ENCODE peak calls at places on chromosomes 11 and 22, in seven cellular contexts. One of them, this sample, is unnamed.

GRCh38 chr22:26285632-26286031 is 116.4 kb downstream of the SEZ6L start:
- DNase-seq in foreskin keratinocyte: no peak
- DNase-seq in neural progenitor cell: no peak
- DNase-seq in stimulated activated naive CD4-positive, alpha-beta T cell: no peak
- DNase-seq in H54: no peak
- DNase-seq in activated T-cell treated with anti-CD3 and anti-CD28 coated beads, Interleukin-2, amount 50 U/mL, for 1 hour: no peak
- DNase-seq in activated T-helper 2 cell treated with anti-CD3 and anti-CD28 coated beads, Interferon-gamma antibody, Interleukin-2, Interleukin-4, amounts not matched to agents 10 μg/mL and 5 μg/mL and 100 μg/mL, durations not matched to agents 14 hours and 24 hours and 36 hours: no peak
- DNase-seq in this sample: no peak

GRCh38 chr11:112884012-112884767 is 77.0 kb upstream of the NCAM1 start:
- DNase-seq in activated T-cell treated with anti-CD3 and anti-CD28 coated beads, Interleukin-2, amount 50 U/mL, for 1 hour: no peak
- DNase-seq in neural progenitor cell: no peak
- DNase-seq in foreskin keratinocyte: no peak
- DNase-seq in H54: no peak
- DNase-seq in activated T-helper 2 cell treated with anti-CD3 and anti-CD28 coated beads, Interferon-gamma antibody, Interleukin-2, Interleukin-4, amounts not matched to agents 10 μg/mL and 5 μg/mL and 100 μg/mL, durations not matched to agents 14 hours and 24 hours and 36 hours: no peak
- DNase-seq in stimulated activated naive CD4-positive, alpha-beta T cell: no peak
- DNase-seq in this sample: no peak

GRCh38 chr11:42315846-42316245 is 856.4 kb upstream of the LRRC4C start:
- DNase-seq in H54: no peak
- DNase-seq in activated T-cell treated with anti-CD3 and anti-CD28 coated beads, Interleukin-2, amount 50 U/mL, for 1 hour: no peak
- DNase-seq in neural progenitor cell: no peak
- DNase-seq in stimulated activated naive CD4-positive, alpha-beta T cell: no peak
- DNase-seq in foreskin keratinocyte: peak
- DNase-seq in activated T-helper 2 cell treated with anti-CD3 and anti-CD28 coated beads, Interferon-gamma antibody, Interleukin-2, Interleukin-4, amounts not matched to agents 10 μg/mL and 5 μg/mL and 100 μg/mL, durations not matched to agents 14 hours and 24 hours and 36 hours: no peak
- DNase-seq in this sample: no peak

GRCh38 chr11:116698080-116698479 is 74.7 kb downstream of the BUD13 start:
- DNase-seq in activated T-cell treated with anti-CD3 and anti-CD28 coated beads, Interleukin-2, amount 50 U/mL, for 1 hour: no peak
- DNase-seq in foreskin keratinocyte: no peak
- DNase-seq in H54: no peak
- DNase-seq in neural progenitor cell: no peak
- DNase-seq in activated T-helper 2 cell treated with anti-CD3 and anti-CD28 coated beads, Interferon-gamma antibody, Interleukin-2, Interleukin-4, amounts not matched to agents 10 μg/mL and 5 μg/mL and 100 μg/mL, durations not matched to agents 14 hours and 24 hours and 36 hours: no peak
- DNase-seq in stimulated activated naive CD4-positive, alpha-beta T cell: no peak
- DNase-seq in this sample: no peak

GRCh38 chr11:4072668-4073285 is 21.8 kb upstream of the RRM1 start:
- DNase-seq in neural progenitor cell: peak
- DNase-seq in H54: peak
- DNase-seq in activated T-cell treated with anti-CD3 and anti-CD28 coated beads, Interleukin-2, amount 50 U/mL, for 1 hour: no peak
- DNase-seq in stimulated activated naive CD4-positive, alpha-beta T cell: peak
- DNase-seq in activated T-helper 2 cell treated with anti-CD3 and anti-CD28 coated beads, Interferon-gamma antibody, Interleukin-2, Interleukin-4, amounts not matched to agents 10 μg/mL and 5 μg/mL and 100 μg/mL, durations not matched to agents 14 hours and 24 hours and 36 hours: no peak
- DNase-seq in foreskin keratinocyte: peak
- DNase-seq in this sample: no peak

GRCh38 chr22:45497746-45498145 is 4.9 kb upstream of the FBLN1 start:
- DNase-seq in stimulated activated naive CD4-positive, alpha-beta T cell: no peak
- DNase-seq in H54: no peak
- DNase-seq in activated T-helper 2 cell treated with anti-CD3 and anti-CD28 coated beads, Interferon-gamma antibody, Interleukin-2, Interleukin-4, amounts not matched to agents 10 μg/mL and 5 μg/mL and 100 μg/mL, durations not matched to agents 14 hours and 24 hours and 36 hours: no peak
- DNase-seq in activated T-cell treated with anti-CD3 and anti-CD28 coated beads, Interleukin-2, amount 50 U/mL, for 1 hour: no peak
- DNase-seq in neural progenitor cell: no peak
- DNase-seq in foreskin keratinocyte: no peak
- DNase-seq in this sample: no peak

GRCh38 chr22:50009765-50010675 is 2.5 kb downstream of the IL17REL start:
- DNase-seq in foreskin keratinocyte: no peak
- DNase-seq in neural progenitor cell: no peak
- DNase-seq in H54: no peak
- DNase-seq in activated T-helper 2 cell treated with anti-CD3 and anti-CD28 coated beads, Interferon-gamma antibody, Interleukin-2, Interleukin-4, amounts not matched to agents 10 μg/mL and 5 μg/mL and 100 μg/mL, durations not matched to agents 14 hours and 24 hours and 36 hours: no peak
- DNase-seq in activated T-cell treated with anti-CD3 and anti-CD28 coated beads, Interleukin-2, amount 50 U/mL, for 1 hour: no peak
- DNase-seq in stimulated activated naive CD4-positive, alpha-beta T cell: no peak
- DNase-seq in this sample: peak

GRCh38 chr22:29387921-29388758 is at the start of gene AP1B1:
- DNase-seq in activated T-helper 2 cell treated with anti-CD3 and anti-CD28 coated beads, Interferon-gamma antibody, Interleukin-2, Interleukin-4, amounts not matched to agents 10 μg/mL and 5 μg/mL and 100 μg/mL, durations not matched to agents 14 hours and 24 hours and 36 hours: peak
- DNase-seq in foreskin keratinocyte: peak
- DNase-seq in neural progenitor cell: peak
- DNase-seq in stimulated activated naive CD4-positive, alpha-beta T cell: peak
- DNase-seq in H54: peak
- DNase-seq in activated T-cell treated with anti-CD3 and anti-CD28 coated beads, Interleukin-2, amount 50 U/mL, for 1 hour: peak
- DNase-seq in this sample: peak

GRCh38 chr22:46060292-46061123 is 83.5 kb upstream of the WNT7B start:
- DNase-seq in neural progenitor cell: no peak
- DNase-seq in foreskin keratinocyte: no peak
- DNase-seq in activated T-cell treated with anti-CD3 and anti-CD28 coated beads, Interleukin-2, amount 50 U/mL, for 1 hour: no peak
- DNase-seq in stimulated activated naive CD4-positive, alpha-beta T cell: no peak
- DNase-seq in H54: no peak
- DNase-seq in activated T-helper 2 cell treated with anti-CD3 and anti-CD28 coated beads, Interferon-gamma antibody, Interleukin-2, Interleukin-4, amounts not matched to agents 10 μg/mL and 5 μg/mL and 100 μg/mL, durations not matched to agents 14 hours and 24 hours and 36 hours: no peak
- DNase-seq in this sample: no peak

GRCh38 chr11:87967459-87967858 is 207.8 kb downstream of the RAB38 start:
- DNase-seq in neural progenitor cell: peak
- DNase-seq in foreskin keratinocyte: no peak
- DNase-seq in activated T-helper 2 cell treated with anti-CD3 and anti-CD28 coated beads, Interferon-gamma antibody, Interleukin-2, Interleukin-4, amounts not matched to agents 10 μg/mL and 5 μg/mL and 100 μg/mL, durations not matched to agents 14 hours and 24 hours and 36 hours: no peak
- DNase-seq in stimulated activated naive CD4-positive, alpha-beta T cell: no peak
- DNase-seq in H54: no peak
- DNase-seq in activated T-cell treated with anti-CD3 and anti-CD28 coated beads, Interleukin-2, amount 50 U/mL, for 1 hour: no peak
- DNase-seq in this sample: no peak

GRCh38 chr11:97964332-97965004 is 1056.3 kb upstream of the CNTN5 start:
- DNase-seq in H54: no peak
- DNase-seq in activated T-helper 2 cell treated with anti-CD3 and anti-CD28 coated beads, Interferon-gamma antibody, Interleukin-2, Interleukin-4, amounts not matched to agents 10 μg/mL and 5 μg/mL and 100 μg/mL, durations not matched to agents 14 hours and 24 hours and 36 hours: no peak
- DNase-seq in foreskin keratinocyte: no peak
- DNase-seq in stimulated activated naive CD4-positive, alpha-beta T cell: no peak
- DNase-seq in neural progenitor cell: no peak
- DNase-seq in activated T-cell treated with anti-CD3 and anti-CD28 coated beads, Interleukin-2, amount 50 U/mL, for 1 hour: no peak
- DNase-seq in this sample: no peak

GRCh38 chr11:62132689-62133293 is 9.0 kb downstream of the INCENP start:
- DNase-seq in neural progenitor cell: no peak
- DNase-seq in H54: no peak
- DNase-seq in foreskin keratinocyte: no peak
- DNase-seq in activated T-helper 2 cell treated with anti-CD3 and anti-CD28 coated beads, Interferon-gamma antibody, Interleukin-2, Interleukin-4, amounts not matched to agents 10 μg/mL and 5 μg/mL and 100 μg/mL, durations not matched to agents 14 hours and 24 hours and 36 hours: no peak
- DNase-seq in activated T-cell treated with anti-CD3 and anti-CD28 coated beads, Interleukin-2, amount 50 U/mL, for 1 hour: no peak
- DNase-seq in stimulated activated naive CD4-positive, alpha-beta T cell: no peak
- DNase-seq in this sample: peak

GRCh38 chr22:27684856-27685255 is 116.7 kb downstream of the MN1 start:
- DNase-seq in H54: no peak
- DNase-seq in stimulated activated naive CD4-positive, alpha-beta T cell: no peak
- DNase-seq in activated T-cell treated with anti-CD3 and anti-CD28 coated beads, Interleukin-2, amount 50 U/mL, for 1 hour: no peak
- DNase-seq in foreskin keratinocyte: no peak
- DNase-seq in neural progenitor cell: no peak
- DNase-seq in activated T-helper 2 cell treated with anti-CD3 and anti-CD28 coated beads, Interferon-gamma antibody, Interleukin-2, Interleukin-4, amounts not matched to agents 10 μg/mL and 5 μg/mL and 100 μg/mL, durations not matched to agents 14 hours and 24 hours and 36 hours: no peak
- DNase-seq in this sample: no peak

GRCh38 chr11:19674831-19675230 is 37.8 kb upstream of the NAV2 start:
- DNase-seq in activated T-cell treated with anti-CD3 and anti-CD28 coated beads, Interleukin-2, amount 50 U/mL, for 1 hour: no peak
- DNase-seq in stimulated activated naive CD4-positive, alpha-beta T cell: no peak
- DNase-seq in activated T-helper 2 cell treated with anti-CD3 and anti-CD28 coated beads, Interferon-gamma antibody, Interleukin-2, Interleukin-4, amounts not matched to agents 10 μg/mL and 5 μg/mL and 100 μg/mL, durations not matched to agents 14 hours and 24 hours and 36 hours: no peak
- DNase-seq in H54: no peak
- DNase-seq in neural progenitor cell: no peak
- DNase-seq in foreskin keratinocyte: no peak
- DNase-seq in this sample: no peak

GRCh38 chr11:45816614-45817013 is 11.7 kb downstream of the SLC35C1 start:
- DNase-seq in activated T-cell treated with anti-CD3 and anti-CD28 coated beads, Interleukin-2, amount 50 U/mL, for 1 hour: no peak
- DNase-seq in stimulated activated naive CD4-positive, alpha-beta T cell: no peak
- DNase-seq in foreskin keratinocyte: no peak
- DNase-seq in H54: no peak
- DNase-seq in activated T-helper 2 cell treated with anti-CD3 and anti-CD28 coated beads, Interferon-gamma antibody, Interleukin-2, Interleukin-4, amounts not matched to agents 10 μg/mL and 5 μg/mL and 100 μg/mL, durations not matched to agents 14 hours and 24 hours and 36 hours: no peak
- DNase-seq in neural progenitor cell: peak
- DNase-seq in this sample: no peak

GRCh38 chr11:61783717-61784505 is 8.5 kb downstream of the TMEM258 start:
- DNase-seq in neural progenitor cell: no peak
- DNase-seq in stimulated activated naive CD4-positive, alpha-beta T cell: no peak
- DNase-seq in foreskin keratinocyte: no peak
- DNase-seq in activated T-cell treated with anti-CD3 and anti-CD28 coated beads, Interleukin-2, amount 50 U/mL, for 1 hour: no peak
- DNase-seq in H54: no peak
- DNase-seq in activated T-helper 2 cell treated with anti-CD3 and anti-CD28 coated beads, Interferon-gamma antibody, Interleukin-2, Interleukin-4, amounts not matched to agents 10 μg/mL and 5 μg/mL and 100 μg/mL, durations not matched to agents 14 hours and 24 hours and 36 hours: no peak
- DNase-seq in this sample: no peak

GRCh38 chr11:19498986-19499669 is 213.5 kb upstream of the NAV2 start:
- DNase-seq in activated T-cell treated with anti-CD3 and anti-CD28 coated beads, Interleukin-2, amount 50 U/mL, for 1 hour: no peak
- DNase-seq in neural progenitor cell: no peak
- DNase-seq in H54: peak
- DNase-seq in activated T-helper 2 cell treated with anti-CD3 and anti-CD28 coated beads, Interferon-gamma antibody, Interleukin-2, Interleukin-4, amounts not matched to agents 10 μg/mL and 5 μg/mL and 100 μg/mL, durations not matched to agents 14 hours and 24 hours and 36 hours: no peak
- DNase-seq in foreskin keratinocyte: peak
- DNase-seq in stimulated activated naive CD4-positive, alpha-beta T cell: no peak
- DNase-seq in this sample: no peak

GRCh38 chr11:2473361-2474058 is 28.7 kb downstream of the KCNQ1 start:
- DNase-seq in stimulated activated naive CD4-positive, alpha-beta T cell: no peak
- DNase-seq in activated T-cell treated with anti-CD3 and anti-CD28 coated beads, Interleukin-2, amount 50 U/mL, for 1 hour: no peak
- DNase-seq in neural progenitor cell: no peak
- DNase-seq in H54: no peak
- DNase-seq in foreskin keratinocyte: no peak
- DNase-seq in activated T-helper 2 cell treated with anti-CD3 and anti-CD28 coated beads, Interferon-gamma antibody, Interleukin-2, Interleukin-4, amounts not matched to agents 10 μg/mL and 5 μg/mL and 100 μg/mL, durations not matched to agents 14 hours and 24 hours and 36 hours: no peak
- DNase-seq in this sample: no peak

This sample was measured in Right ventricle myocardium superior.